ENCODE peak calls at places on chromosomes 5 and 9, in four cellular contexts. T is heart right ventricle, A is A673, H is HCT116. Q is an unnamed sample.

GRCh38 chr5:150078802-150079654 is 7.3 kb downstream of the CSF1R start:
- DNase-seq in T (no peak), A (no peak), H (no peak), Q (no peak)

GRCh38 chr5:67211926-67212325 is 15.3 kb upstream of the CD180 start:
- DNase-seq in T (no peak), A (no peak), H (no peak), Q (peak; percentile 85)

GRCh38 chr5:82707741-82708140 is 369.5 kb downstream of the TMEM167A start:
- DNase-seq in T (no peak), A (no peak), H (no peak), Q (no peak)

GRCh38 chr9:131714161-131714646 is 25.7 kb downstream of the RAPGEF1 start:
- DNase-seq in T (peak; percentile 79), A (no peak), H (no peak), Q (peak; percentile 85)

GRCh38 chr9:33329996-33330395 is 39.7 kb downstream of the NFX1 start:
- DNase-seq in T (no peak), A (no peak), H (no peak), Q (no peak)

GRCh38 chr5:107639990-107640389 is 30.7 kb downstream of the EFNA5 start:
- DNase-seq in T (no peak), A (no peak), H (no peak), Q (no peak)

GRCh38 chr9:136799854-136800657 is 3.9 kb downstream of the CCDC183 start:
- DNase-seq in T (peak; percentile 77), A (peak; percentile 86), H (peak; percentile 60), Q (peak; percentile 39)

GRCh38 chr9:70601000-70601929 is 186.8 kb upstream of the KLF9 start:
- DNase-seq in T (peak; percentile 92), A (peak; percentile 84), H (no peak), Q (peak; percentile 81)

GRCh38 chr5:1329111-1329579 is 15.8 kb downstream of the CLPTM1L start:
- DNase-seq in T (no peak), A (no peak), H (no peak), Q (no peak)

GRCh38 chr5:125181159-125181558 is 434.7 kb upstream of the ZNF608 start:
- DNase-seq in T (no peak), A (no peak), H (no peak), Q (no peak)

GRCh38 chr5:134490925-134491271 is 34.6 kb upstream of the JADE2 start:
- DNase-seq in T (no peak), A (no peak), H (no peak), Q (no peak)

GRCh38 chr5:36575367-36575781 is 31.0 kb upstream of the SLC1A3 start:
- DNase-seq in T (no peak), A (peak; percentile 37), H (no peak), Q (peak; percentile 93)

GRCh38 chr5:52269395-52269794 is 518.3 kb upstream of the ITGA1 start:
- DNase-seq in T (no peak), A (peak; percentile 60), H (no peak), Q (no peak)

GRCh38 chr5:59746261-59746765 is 147.2 kb downstream of the PDE4D start:
- DNase-seq in T (no peak), A (no peak), H (no peak), Q (peak; percentile 90)

GRCh38 chr9:87643778-87644570 is 81.9 kb upstream of the CTSL start:
- DNase-seq in T (no peak), A (no peak), H (no peak), Q (no peak)

DNA sequence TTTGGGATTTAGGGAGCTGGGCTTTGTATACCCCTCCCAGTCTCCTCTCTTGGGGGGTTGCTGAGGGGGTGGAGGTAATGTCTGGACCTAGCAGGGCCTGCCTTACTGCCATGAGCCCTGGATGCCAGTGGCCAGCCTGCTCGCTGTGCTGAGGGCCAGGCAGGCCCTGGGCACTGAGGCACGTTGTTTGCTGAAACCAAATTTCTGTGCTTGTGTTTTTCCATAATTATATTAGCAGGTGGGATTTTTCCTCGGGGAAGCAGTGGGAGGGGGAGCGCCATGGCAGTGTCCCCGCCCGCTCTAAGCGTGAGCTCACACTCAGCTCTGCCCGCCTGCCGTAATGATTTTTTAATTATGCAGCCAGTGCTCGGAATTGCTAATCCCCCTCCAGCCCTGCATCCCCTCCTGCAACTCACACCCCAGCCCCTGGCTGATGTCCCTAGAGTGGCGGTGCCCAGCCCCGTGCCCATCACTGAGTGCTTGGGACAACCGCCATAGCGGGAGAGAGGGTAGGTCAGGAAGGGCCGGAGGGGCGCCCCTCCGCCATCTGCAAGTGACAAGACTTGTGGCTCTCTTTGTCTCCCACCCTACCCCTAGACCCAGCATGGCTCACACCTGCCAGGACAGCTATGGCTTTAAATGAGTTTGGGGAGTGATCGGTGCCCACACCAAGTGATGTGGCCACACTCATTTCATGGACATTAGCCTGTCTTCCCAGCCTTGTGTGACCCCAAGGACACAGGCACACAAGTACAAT is 21.0 kb downstream of the CXXC5 start:
- DNase-seq in T (no peak), A (no peak), H (no peak), Q (no peak)
- H3K27me3 ChIP-seq in T (no peaks in the 10 kb centered on the region), A (no peaks in the 10 kb centered on the region), H (no peaks in the 10 kb centered on the region), Q (no peaks in the 10 kb centered on the region)

GRCh38 chr5:132497488-132497997 is 7.0 kb upstream of the IRF1 start:
- DNase-seq in T (peak; percentile 81), A (no peak), H (no peak), Q (no peak)
- H3K4me1 ChIP-seq in T (peaks cover 81% of the 10 kb centered on the region), A (peaks cover 11% of the 10 kb centered on the region), H (peaks cover 68% of the 10 kb centered on the region), Q (peaks cover 9% of the 10 kb centered on the region)

DNA sequence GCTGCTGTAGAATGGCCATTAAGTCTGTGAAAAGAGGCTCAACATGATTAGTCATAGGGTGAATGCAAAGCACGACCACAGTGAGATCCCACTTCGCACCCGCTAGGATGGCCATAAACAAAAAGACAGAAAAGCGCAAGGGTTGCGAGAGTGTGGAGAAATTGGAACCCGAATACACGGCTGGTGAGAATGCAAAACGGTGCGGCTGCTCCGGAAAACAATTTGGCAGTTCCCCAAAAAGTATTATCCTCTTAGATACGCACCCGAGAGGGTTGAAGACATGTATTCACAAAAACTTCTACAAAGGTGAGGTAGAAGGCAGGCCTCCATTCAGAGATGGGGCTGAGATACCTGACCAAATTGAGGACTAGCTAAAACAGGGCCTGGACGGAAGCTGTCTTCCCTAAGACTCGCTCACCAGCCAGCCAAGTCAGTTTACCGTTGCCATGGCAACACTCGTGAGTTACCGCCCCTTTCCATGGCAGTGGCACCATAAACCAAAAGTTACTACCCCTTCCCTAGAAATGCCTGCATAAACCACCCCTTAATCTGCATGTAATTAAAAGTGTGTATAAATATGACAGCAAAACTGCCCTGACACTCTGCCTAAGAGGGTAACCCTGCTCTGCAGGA is 726 bp upstream of the PSMB7 start:
- DNase-seq in T (no peak), A (no peak), H (no peak), Q (no peak)
- H3K27ac ChIP-seq in T (no peak overlapping the region), A (no peak overlapping the region), H (peak overlapping the region; percentile 3), Q (no peak overlapping the region)

GRCh38 chr5:6450235-6450860 is 1.7 kb downstream of the UBE2QL1 start:
- DNase-seq in T (no peak), A (no peak), H (no peak), Q (no peak)
- H3K27me3 ChIP-seq in T (peaks cover 40% of the 10 kb centered on the region), A (peaks cover 40% of the 10 kb centered on the region), H (peaks cover 40% of the 10 kb centered on the region), Q (peaks cover 47% of the 10 kb centered on the region)

Q was measured in foreskin keratinocyte.